ENCODE peak calls at places on chromosome 1, in ten cellular contexts. One of them, this sample, is unnamed.

GRCh38 chr1:98351506-98352038 is 309.9 kb upstream of the SNX7 start:
- ATAC-seq in activated naive CD4-positive, alpha-beta T cell treated with anti-CD3 and anti-CD28 coated beads, Interleukin-2, amount 50 U/mL, for 72 hours: no peak
- ATAC-seq in left cardiac atrium: no peak
- ATAC-seq in aorta: no peak
- ATAC-seq in heart right ventricle: no peak
- ATAC-seq in activated CD8-positive, alpha-beta T cell treated with anti-CD3 and anti-CD28 coated beads, Interleukin-2, amount 10 ng/mL, durations not matched to agents 7 days and 5 days: no peak
- ATAC-seq in naive thymus-derived CD4-positive, alpha-beta T cell: no peak
- ATAC-seq in CD8-positive, alpha-beta T cell: no peak
- ATAC-seq in HepG2: no peak
- ATAC-seq in T-helper 17 cell: no peak
- ATAC-seq in this sample: no peak

GRCh38 chr1:46203738-46204405 is 738 bp downstream of the LURAP1 start:
- ATAC-seq in activated naive CD4-positive, alpha-beta T cell treated with anti-CD3 and anti-CD28 coated beads, Interleukin-2, amount 50 U/mL, for 72 hours: no peak
- ATAC-seq in left cardiac atrium: no peak
- ATAC-seq in aorta: peak; percentile 33
- ATAC-seq in heart right ventricle: no peak
- ATAC-seq in activated CD8-positive, alpha-beta T cell treated with anti-CD3 and anti-CD28 coated beads, Interleukin-2, amount 10 ng/mL, durations not matched to agents 7 days and 5 days: no peak
- ATAC-seq in naive thymus-derived CD4-positive, alpha-beta T cell: no peak
- ATAC-seq in CD8-positive, alpha-beta T cell: no peak
- ATAC-seq in HepG2: peak; percentile 25
- ATAC-seq in T-helper 17 cell: no peak
- ATAC-seq in this sample: peak; percentile 29

GRCh38 chr1:9850442-9851162 is 26.8 kb upstream of the CLSTN1 start:
- ATAC-seq in activated naive CD4-positive, alpha-beta T cell treated with anti-CD3 and anti-CD28 coated beads, Interleukin-2, amount 50 U/mL, for 72 hours: peak; percentile 51
- ATAC-seq in left cardiac atrium: no peak
- ATAC-seq in aorta: no peak
- ATAC-seq in heart right ventricle: no peak
- ATAC-seq in activated CD8-positive, alpha-beta T cell treated with anti-CD3 and anti-CD28 coated beads, Interleukin-2, amount 10 ng/mL, durations not matched to agents 7 days and 5 days: peak; percentile 28
- ATAC-seq in naive thymus-derived CD4-positive, alpha-beta T cell: peak; percentile 53
- ATAC-seq in CD8-positive, alpha-beta T cell: peak; percentile 75
- ATAC-seq in HepG2: no peak
- ATAC-seq in T-helper 17 cell: peak; percentile 21
- ATAC-seq in this sample: no peak

GRCh38 chr1:110390096-110390495 is 730 bp downstream of the SLC16A4 start:
- ATAC-seq in activated naive CD4-positive, alpha-beta T cell treated with anti-CD3 and anti-CD28 coated beads, Interleukin-2, amount 50 U/mL, for 72 hours: no peak
- ATAC-seq in left cardiac atrium: peak; percentile 71
- ATAC-seq in aorta: peak; percentile 92
- ATAC-seq in heart right ventricle: peak; percentile 70
- ATAC-seq in activated CD8-positive, alpha-beta T cell treated with anti-CD3 and anti-CD28 coated beads, Interleukin-2, amount 10 ng/mL, durations not matched to agents 7 days and 5 days: no peak
- ATAC-seq in naive thymus-derived CD4-positive, alpha-beta T cell: no peak
- ATAC-seq in CD8-positive, alpha-beta T cell: no peak
- ATAC-seq in HepG2: no peak
- ATAC-seq in T-helper 17 cell: no peak
- ATAC-seq in this sample: peak; percentile 88

GRCh38 chr1:55234016-55234415 is 18.9 kb upstream of the USP24 start:
- ATAC-seq in activated naive CD4-positive, alpha-beta T cell treated with anti-CD3 and anti-CD28 coated beads, Interleukin-2, amount 50 U/mL, for 72 hours: no peak
- ATAC-seq in left cardiac atrium: no peak
- ATAC-seq in aorta: no peak
- ATAC-seq in heart right ventricle: no peak
- ATAC-seq in activated CD8-positive, alpha-beta T cell treated with anti-CD3 and anti-CD28 coated beads, Interleukin-2, amount 10 ng/mL, durations not matched to agents 7 days and 5 days: no peak
- ATAC-seq in naive thymus-derived CD4-positive, alpha-beta T cell: no peak
- ATAC-seq in CD8-positive, alpha-beta T cell: no peak
- ATAC-seq in HepG2: no peak
- ATAC-seq in T-helper 17 cell: no peak
- ATAC-seq in this sample: no peak

GRCh38 chr1:27316860-27317259 is 5.1 kb upstream of the TMEM222 start:
- ATAC-seq in activated naive CD4-positive, alpha-beta T cell treated with anti-CD3 and anti-CD28 coated beads, Interleukin-2, amount 50 U/mL, for 72 hours: no peak
- ATAC-seq in left cardiac atrium: no peak
- ATAC-seq in aorta: no peak
- ATAC-seq in heart right ventricle: no peak
- ATAC-seq in activated CD8-positive, alpha-beta T cell treated with anti-CD3 and anti-CD28 coated beads, Interleukin-2, amount 10 ng/mL, durations not matched to agents 7 days and 5 days: no peak
- ATAC-seq in naive thymus-derived CD4-positive, alpha-beta T cell: no peak
- ATAC-seq in CD8-positive, alpha-beta T cell: no peak
- ATAC-seq in HepG2: no peak
- ATAC-seq in T-helper 17 cell: no peak
- ATAC-seq in this sample: no peak

GRCh38 chr1:39116868-39117728 is 87.4 kb upstream of the MACF1 start:
- ATAC-seq in activated naive CD4-positive, alpha-beta T cell treated with anti-CD3 and anti-CD28 coated beads, Interleukin-2, amount 50 U/mL, for 72 hours: no peak
- ATAC-seq in left cardiac atrium: no peak
- ATAC-seq in aorta: no peak
- ATAC-seq in heart right ventricle: no peak
- ATAC-seq in activated CD8-positive, alpha-beta T cell treated with anti-CD3 and anti-CD28 coated beads, Interleukin-2, amount 10 ng/mL, durations not matched to agents 7 days and 5 days: no peak
- ATAC-seq in naive thymus-derived CD4-positive, alpha-beta T cell: no peak
- ATAC-seq in CD8-positive, alpha-beta T cell: no peak
- ATAC-seq in HepG2: peak; percentile 75
- ATAC-seq in T-helper 17 cell: no peak
- ATAC-seq in this sample: no peak

GRCh38 chr1:62900566-62900965 is 116.6 kb downstream of the ATG4C start:
- ATAC-seq in activated naive CD4-positive, alpha-beta T cell treated with anti-CD3 and anti-CD28 coated beads, Interleukin-2, amount 50 U/mL, for 72 hours: no peak
- ATAC-seq in left cardiac atrium: no peak
- ATAC-seq in aorta: no peak
- ATAC-seq in heart right ventricle: no peak
- ATAC-seq in activated CD8-positive, alpha-beta T cell treated with anti-CD3 and anti-CD28 coated beads, Interleukin-2, amount 10 ng/mL, durations not matched to agents 7 days and 5 days: no peak
- ATAC-seq in naive thymus-derived CD4-positive, alpha-beta T cell: no peak
- ATAC-seq in CD8-positive, alpha-beta T cell: no peak
- ATAC-seq in HepG2: no peak
- ATAC-seq in T-helper 17 cell: no peak
- ATAC-seq in this sample: no peak

GRCh38 chr1:9917901-9918300 is 7.8 kb upstream of the CTNNBIP1 start:
- ATAC-seq in activated naive CD4-positive, alpha-beta T cell treated with anti-CD3 and anti-CD28 coated beads, Interleukin-2, amount 50 U/mL, for 72 hours: peak; percentile 57
- ATAC-seq in left cardiac atrium: no peak
- ATAC-seq in aorta: no peak
- ATAC-seq in heart right ventricle: no peak
- ATAC-seq in activated CD8-positive, alpha-beta T cell treated with anti-CD3 and anti-CD28 coated beads, Interleukin-2, amount 10 ng/mL, durations not matched to agents 7 days and 5 days: no peak
- ATAC-seq in naive thymus-derived CD4-positive, alpha-beta T cell: no peak
- ATAC-seq in CD8-positive, alpha-beta T cell: no peak
- ATAC-seq in HepG2: no peak
- ATAC-seq in T-helper 17 cell: no peak
- ATAC-seq in this sample: no peak